ENCODE peak calls at places on chromosomes 1 and 21, in ten cellular contexts. One of them, this sample, is unnamed.

GRCh38 chr1:39047374-39048229 is 21.5 kb downstream of the NDUFS5 start:
- DNase-seq in gastrocnemius medialis: peak
- DNase-seq in CD8-positive, alpha-beta T cell: no peak
- DNase-seq in AG04450: peak
- DNase-seq in lung: peak
- DNase-seq in dorsolateral prefrontal cortex: no peak
- DNase-seq in GM23338: no peak
- DNase-seq in lower lobe of right lung: peak
- DNase-seq in heart left ventricle: peak
- DNase-seq in brain microvascular endothelial cell: peak
- DNase-seq in this sample: peak

GRCh38 chr1:160064164-160064563 is 5.8 kb downstream of the KCNJ10 start:
- DNase-seq in gastrocnemius medialis: no peak
- DNase-seq in CD8-positive, alpha-beta T cell: no peak
- DNase-seq in AG04450: no peak
- DNase-seq in lung: no peak
- DNase-seq in dorsolateral prefrontal cortex: no peak
- DNase-seq in GM23338: no peak
- DNase-seq in lower lobe of right lung: no peak
- DNase-seq in heart left ventricle: no peak
- DNase-seq in brain microvascular endothelial cell: no peak
- DNase-seq in this sample: no peak

GRCh38 chr1:117821782-117822447 is 107.5 kb downstream of the GDAP2 start:
- DNase-seq in gastrocnemius medialis: peak
- DNase-seq in CD8-positive, alpha-beta T cell: no peak
- DNase-seq in AG04450: peak
- DNase-seq in lung: no peak
- DNase-seq in dorsolateral prefrontal cortex: no peak
- DNase-seq in GM23338: peak
- DNase-seq in lower lobe of right lung: no peak
- DNase-seq in heart left ventricle: no peak
- DNase-seq in brain microvascular endothelial cell: peak
- DNase-seq in this sample: peak

GRCh38 chr1:202586018-202586821 is 124.0 kb downstream of the SYT2 start:
- DNase-seq in gastrocnemius medialis: peak
- DNase-seq in CD8-positive, alpha-beta T cell: no peak
- DNase-seq in AG04450: no peak
- DNase-seq in lung: no peak
- DNase-seq in dorsolateral prefrontal cortex: peak
- DNase-seq in GM23338: no peak
- DNase-seq in lower lobe of right lung: no peak
- DNase-seq in heart left ventricle: peak
- DNase-seq in brain microvascular endothelial cell: no peak
- DNase-seq in this sample: no peak

GRCh38 chr1:111988743-111989453 is 570 bp downstream of the KCND3 start:
- DNase-seq in gastrocnemius medialis: no peak
- DNase-seq in CD8-positive, alpha-beta T cell: no peak
- DNase-seq in AG04450: no peak
- DNase-seq in lung: no peak
- DNase-seq in dorsolateral prefrontal cortex: no peak
- DNase-seq in GM23338: peak
- DNase-seq in lower lobe of right lung: peak
- DNase-seq in heart left ventricle: peak
- DNase-seq in brain microvascular endothelial cell: no peak
- DNase-seq in this sample: no peak

GRCh38 chr21:38956791-38957571 is 151.3 kb downstream of the ETS2 start:
- DNase-seq in gastrocnemius medialis: no peak
- DNase-seq in CD8-positive, alpha-beta T cell: no peak
- DNase-seq in AG04450: no peak
- DNase-seq in lung: no peak
- DNase-seq in dorsolateral prefrontal cortex: no peak
- DNase-seq in GM23338: no peak
- DNase-seq in lower lobe of right lung: peak
- DNase-seq in heart left ventricle: peak
- DNase-seq in brain microvascular endothelial cell: no peak
- DNase-seq in this sample: no peak

GRCh38 chr1:183226963-183227362 is 40.9 kb downstream of the LAMC2 start:
- DNase-seq in gastrocnemius medialis: no peak
- DNase-seq in CD8-positive, alpha-beta T cell: no peak
- DNase-seq in AG04450: no peak
- DNase-seq in lung: no peak
- DNase-seq in dorsolateral prefrontal cortex: no peak
- DNase-seq in GM23338: no peak
- DNase-seq in lower lobe of right lung: no peak
- DNase-seq in heart left ventricle: no peak
- DNase-seq in brain microvascular endothelial cell: no peak
- DNase-seq in this sample: no peak

GRCh38 chr1:43419627-43420425 is 30.1 kb downstream of the SZT2 start:
- DNase-seq in gastrocnemius medialis: no peak
- DNase-seq in CD8-positive, alpha-beta T cell: no peak
- DNase-seq in AG04450: no peak
- DNase-seq in lung: no peak
- DNase-seq in dorsolateral prefrontal cortex: no peak
- DNase-seq in GM23338: no peak
- DNase-seq in lower lobe of right lung: no peak
- DNase-seq in heart left ventricle: no peak
- DNase-seq in brain microvascular endothelial cell: no peak
- DNase-seq in this sample: no peak

DNA sequence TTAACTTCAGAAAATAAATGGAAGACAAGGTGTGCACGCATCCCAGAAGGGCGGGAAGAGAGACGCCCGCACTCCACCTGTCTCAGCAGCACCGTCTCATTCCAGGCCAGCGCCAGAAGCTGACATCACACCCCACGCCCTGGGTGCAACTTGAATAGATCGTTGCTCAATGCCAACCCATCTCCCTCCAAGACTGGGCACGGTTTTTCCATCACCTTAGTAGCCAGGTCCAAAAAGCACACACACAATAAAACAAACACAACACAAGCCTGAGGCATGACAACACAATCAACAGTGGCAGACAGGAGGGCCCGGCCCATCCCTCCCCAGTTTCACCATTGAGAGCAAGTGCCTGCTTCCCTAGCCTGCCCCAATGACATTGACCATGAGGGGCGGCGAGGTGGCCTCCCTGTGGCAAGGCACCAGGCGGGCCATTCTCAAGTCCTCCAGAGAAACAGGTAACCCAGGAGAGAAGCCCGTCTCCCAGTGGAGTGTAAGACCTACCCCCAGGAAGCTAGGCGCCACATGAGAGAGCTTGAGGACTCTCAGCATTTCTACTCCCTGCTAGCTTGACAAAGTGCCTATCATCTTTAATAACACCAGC is 2.7 kb downstream of the IFFO2 start:
- DNase-seq in gastrocnemius medialis: no peak
- DNase-seq in CD8-positive, alpha-beta T cell: no peak
- DNase-seq in AG04450: no peak
- DNase-seq in lung: no peak
- DNase-seq in dorsolateral prefrontal cortex: no peak
- DNase-seq in GM23338: no peak
- DNase-seq in lower lobe of right lung: no peak
- DNase-seq in heart left ventricle: no peak
- DNase-seq in brain microvascular endothelial cell: no peak
- DNase-seq in this sample: no peak
- H3K4me3 ChIP-seq in gastrocnemius medialis: no peak
- H3K4me3 ChIP-seq in CD8-positive, alpha-beta T cell: peak
- H3K4me3 ChIP-seq in AG04450: peak
- H3K4me3 ChIP-seq in lung: no peak
- H3K4me3 ChIP-seq in dorsolateral prefrontal cortex: peak
- H3K4me3 ChIP-seq in GM23338: no peak
- H3K4me3 ChIP-seq in lower lobe of right lung: peak
- H3K4me3 ChIP-seq in heart left ventricle: peak
- H3K4me3 ChIP-seq in brain microvascular endothelial cell: peak
- H3K4me3 ChIP-seq in this sample: peak

DNA sequence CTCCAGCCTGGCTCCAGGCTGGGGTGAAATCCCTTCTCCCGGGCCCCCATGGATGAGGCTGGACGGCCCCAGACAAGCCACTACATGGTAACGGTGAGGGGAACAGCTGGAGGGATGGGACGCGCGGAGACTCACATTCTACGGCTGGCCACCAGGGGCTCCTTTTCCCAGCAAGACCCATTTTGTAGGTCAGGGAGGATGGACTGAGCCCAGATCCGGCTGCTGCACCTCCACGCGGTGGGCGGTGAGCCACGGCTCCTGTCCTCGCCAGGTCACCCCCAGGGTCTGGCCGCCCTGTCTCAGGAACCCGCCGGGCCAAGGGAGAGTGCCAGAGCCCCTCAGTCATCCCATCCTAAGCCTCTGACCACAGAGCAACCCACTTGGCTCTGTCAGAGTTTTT is 75.0 kb upstream of the ACTRT2 start:
- DNase-seq in gastrocnemius medialis: no peak
- DNase-seq in CD8-positive, alpha-beta T cell: no peak
- DNase-seq in AG04450: no peak
- DNase-seq in lung: no peak
- DNase-seq in dorsolateral prefrontal cortex: peak
- DNase-seq in GM23338: peak
- DNase-seq in lower lobe of right lung: no peak
- DNase-seq in heart left ventricle: peak
- DNase-seq in brain microvascular endothelial cell: no peak
- DNase-seq in this sample: no peak
- TF ChIP-seq CTCF in gastrocnemius medialis: no peak
- TF ChIP-seq CTCF in CD8-positive, alpha-beta T cell: no peak
- TF ChIP-seq CTCF in AG04450: no peak
- TF ChIP-seq CTCF in lung: no peak
- TF ChIP-seq CTCF in dorsolateral prefrontal cortex: no peak
- TF ChIP-seq CTCF in GM23338: peak
- TF ChIP-seq CTCF in lower lobe of right lung: no peak
- TF ChIP-seq CTCF in heart left ventricle: no peak
- TF ChIP-seq CTCF in brain microvascular endothelial cell: no peak
- TF ChIP-seq CTCF in this sample: no peak

DNA sequence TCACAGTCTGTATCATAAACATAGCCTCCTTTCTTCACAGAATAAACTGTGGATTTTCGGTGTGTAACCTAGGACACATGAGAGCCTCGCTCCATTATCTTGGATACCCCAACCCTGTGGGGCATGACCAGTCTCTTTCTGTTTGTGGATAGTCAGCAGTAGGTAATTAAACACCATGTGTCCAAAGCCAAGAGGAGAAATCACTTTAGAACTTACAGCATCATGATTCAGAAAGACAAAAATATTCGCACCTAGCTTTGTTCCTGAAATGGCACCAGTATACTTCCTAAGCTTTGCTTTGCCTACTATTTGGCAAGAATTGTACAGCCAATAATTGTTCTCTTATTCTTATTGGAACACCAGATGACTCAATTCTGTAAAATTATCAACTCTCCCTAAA is 24.2 kb downstream of the TNFRSF9 start:
- DNase-seq in gastrocnemius medialis: no peak
- DNase-seq in CD8-positive, alpha-beta T cell: no peak
- DNase-seq in AG04450: no peak
- DNase-seq in lung: no peak
- DNase-seq in dorsolateral prefrontal cortex: no peak
- DNase-seq in GM23338: no peak
- DNase-seq in lower lobe of right lung: no peak
- DNase-seq in heart left ventricle: no peak
- DNase-seq in brain microvascular endothelial cell: no peak
- DNase-seq in this sample: no peak
- H3K4me3 ChIP-seq in gastrocnemius medialis: no peak
- H3K4me3 ChIP-seq in CD8-positive, alpha-beta T cell: no peak
- H3K4me3 ChIP-seq in AG04450: no peak
- H3K4me3 ChIP-seq in lung: no peak
- H3K4me3 ChIP-seq in dorsolateral prefrontal cortex: no peak
- H3K4me3 ChIP-seq in GM23338: no peak
- H3K4me3 ChIP-seq in lower lobe of right lung: no peak
- H3K4me3 ChIP-seq in heart left ventricle: no peak
- H3K4me3 ChIP-seq in brain microvascular endothelial cell: no peak
- H3K4me3 ChIP-seq in this sample: no peak

DNA sequence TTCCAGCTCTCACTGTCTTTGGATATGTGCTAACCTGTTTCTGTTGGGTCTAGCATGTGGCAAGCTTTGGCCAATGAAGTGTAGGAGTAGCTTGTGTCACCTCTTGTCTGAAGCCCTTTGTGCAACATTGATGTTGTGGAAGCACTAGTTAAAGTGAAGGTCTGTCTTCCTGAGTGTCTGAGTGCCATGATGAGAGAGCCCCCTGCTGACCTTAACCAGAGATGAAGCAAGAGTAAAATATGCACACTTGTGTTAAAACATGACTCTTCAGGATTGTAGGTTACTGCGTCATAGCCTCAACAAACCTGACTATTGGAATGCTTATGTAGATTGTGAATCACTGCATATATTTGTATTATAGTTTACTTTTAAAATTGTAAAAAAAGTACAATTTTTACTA is 103.7 kb downstream of the NCAM2 start:
- DNase-seq in gastrocnemius medialis: no peak
- DNase-seq in CD8-positive, alpha-beta T cell: no peak
- DNase-seq in AG04450: peak
- DNase-seq in lung: no peak
- DNase-seq in dorsolateral prefrontal cortex: no peak
- DNase-seq in GM23338: peak
- DNase-seq in lower lobe of right lung: no peak
- DNase-seq in heart left ventricle: no peak
- DNase-seq in brain microvascular endothelial cell: peak
- DNase-seq in this sample: no peak
- TF ChIP-seq CTCF in gastrocnemius medialis: no peak
- TF ChIP-seq CTCF in CD8-positive, alpha-beta T cell: no peak
- TF ChIP-seq CTCF in AG04450: peak
- TF ChIP-seq CTCF in lung: no peak
- TF ChIP-seq CTCF in dorsolateral prefrontal cortex: peak
- TF ChIP-seq CTCF in GM23338: peak
- TF ChIP-seq CTCF in lower lobe of right lung: no peak
- TF ChIP-seq CTCF in heart left ventricle: peak
- TF ChIP-seq CTCF in brain microvascular endothelial cell: peak
- TF ChIP-seq CTCF in this sample: peak

GRCh38 chr1:59020151-59020997 is 236.5 kb upstream of the JUN start:
- DNase-seq in gastrocnemius medialis: peak
- DNase-seq in CD8-positive, alpha-beta T cell: no peak
- DNase-seq in AG04450: no peak
- DNase-seq in lung: peak
- DNase-seq in dorsolateral prefrontal cortex: no peak
- DNase-seq in GM23338: no peak
- DNase-seq in lower lobe of right lung: peak
- DNase-seq in heart left ventricle: peak
- DNase-seq in brain microvascular endothelial cell: peak
- DNase-seq in this sample: no peak
- H3K4me3 ChIP-seq in gastrocnemius medialis: peak
- H3K4me3 ChIP-seq in CD8-positive, alpha-beta T cell: peak
- H3K4me3 ChIP-seq in AG04450: peak
- H3K4me3 ChIP-seq in lung: no peak
- H3K4me3 ChIP-seq in dorsolateral prefrontal cortex: peak
- H3K4me3 ChIP-seq in GM23338: no peak
- H3K4me3 ChIP-seq in lower lobe of right lung: peak
- H3K4me3 ChIP-seq in heart left ventricle: peak
- H3K4me3 ChIP-seq in brain microvascular endothelial cell: no peak
- H3K4me3 ChIP-seq in this sample: peak

This sample was measured in epithelial cell of proximal tubule.